ENCODE peak calls at places on chromosomes 13 and 19, in five cellular contexts. One of them, this sample, is unnamed.

GRCh38 chr19:45939792-45940514 is 25.4 kb upstream of the NANOS2 start:
- DNase-seq in cardiac muscle cell: no peak
- DNase-seq in NAMALWA: no peak
- DNase-seq in stimulated activated CD8-positive, alpha-beta memory T cell treated with anti-CD3 and anti-CD28 coated beads, Interleukin-7, amount 100 ng/mL, for 1 hour: no peak
- DNase-seq in esophagus muscularis mucosa: no peak
- DNase-seq in this sample: no peak

GRCh38 chr13:47518530-47518929 is 482.5 kb downstream of the SUCLA2 start:
- DNase-seq in NAMALWA: no peak
- DNase-seq in stimulated activated CD8-positive, alpha-beta memory T cell treated with anti-CD3 and anti-CD28 coated beads, Interleukin-7, amount 100 ng/mL, for 1 hour: no peak
- DNase-seq in cardiac muscle cell: no peak
- DNase-seq in esophagus muscularis mucosa: no peak
- DNase-seq in this sample: no peak

GRCh38 chr13:34025746-34026145 is 207.8 kb downstream of the RFC3 start:
- DNase-seq in stimulated activated CD8-positive, alpha-beta memory T cell treated with anti-CD3 and anti-CD28 coated beads, Interleukin-7, amount 100 ng/mL, for 1 hour: no peak
- DNase-seq in NAMALWA: no peak
- DNase-seq in esophagus muscularis mucosa: no peak
- DNase-seq in cardiac muscle cell: peak
- DNase-seq in this sample: no peak

GRCh38 chr13:32125221-32125621 is 93.6 kb downstream of the FRY start:
- DNase-seq in esophagus muscularis mucosa: no peak
- DNase-seq in NAMALWA: no peak
- DNase-seq in stimulated activated CD8-positive, alpha-beta memory T cell treated with anti-CD3 and anti-CD28 coated beads, Interleukin-7, amount 100 ng/mL, for 1 hour: no peak
- DNase-seq in cardiac muscle cell: peak
- DNase-seq in this sample: no peak

GRCh38 chr19:30160996-30161655 is 211.1 kb upstream of the ZNF536 start:
- DNase-seq in NAMALWA: no peak
- DNase-seq in esophagus muscularis mucosa: peak
- DNase-seq in stimulated activated CD8-positive, alpha-beta memory T cell treated with anti-CD3 and anti-CD28 coated beads, Interleukin-7, amount 100 ng/mL, for 1 hour: no peak
- DNase-seq in cardiac muscle cell: no peak
- DNase-seq in this sample: no peak

GRCh38 chr13:70014337-70014736 is 93.3 kb upstream of the ATXN8OS start:
- DNase-seq in esophagus muscularis mucosa: no peak
- DNase-seq in stimulated activated CD8-positive, alpha-beta memory T cell treated with anti-CD3 and anti-CD28 coated beads, Interleukin-7, amount 100 ng/mL, for 1 hour: no peak
- DNase-seq in cardiac muscle cell: no peak
- DNase-seq in NAMALWA: no peak
- DNase-seq in this sample: no peak

GRCh38 chr13:112442483-112443090 is 66.4 kb downstream of the SPACA7 start:
- DNase-seq in stimulated activated CD8-positive, alpha-beta memory T cell treated with anti-CD3 and anti-CD28 coated beads, Interleukin-7, amount 100 ng/mL, for 1 hour: no peak
- DNase-seq in esophagus muscularis mucosa: peak
- DNase-seq in NAMALWA: no peak
- DNase-seq in cardiac muscle cell: peak
- DNase-seq in this sample: no peak

GRCh38 chr13:99983401-99984133 is 2.0 kb downstream of the ZIC2 start:
- DNase-seq in esophagus muscularis mucosa: peak
- DNase-seq in stimulated activated CD8-positive, alpha-beta memory T cell treated with anti-CD3 and anti-CD28 coated beads, Interleukin-7, amount 100 ng/mL, for 1 hour: no peak
- DNase-seq in NAMALWA: no peak
- DNase-seq in cardiac muscle cell: no peak
- DNase-seq in this sample: no peak

GRCh38 chr19:57249329-57249728 is 8.9 kb downstream of the ZNF805 start:
- DNase-seq in esophagus muscularis mucosa: no peak
- DNase-seq in NAMALWA: no peak
- DNase-seq in cardiac muscle cell: no peak
- DNase-seq in stimulated activated CD8-positive, alpha-beta memory T cell treated with anti-CD3 and anti-CD28 coated beads, Interleukin-7, amount 100 ng/mL, for 1 hour: no peak
- DNase-seq in this sample: no peak

GRCh38 chr13:50156722-50157121 is 141.5 kb downstream of the KCNRG start:
- DNase-seq in stimulated activated CD8-positive, alpha-beta memory T cell treated with anti-CD3 and anti-CD28 coated beads, Interleukin-7, amount 100 ng/mL, for 1 hour: no peak
- DNase-seq in NAMALWA: no peak
- DNase-seq in cardiac muscle cell: peak
- DNase-seq in esophagus muscularis mucosa: no peak
- DNase-seq in this sample: no peak

GRCh38 chr13:41317243-41317642 is 6.2 kb downstream of the NAA16 start:
- DNase-seq in esophagus muscularis mucosa: no peak
- DNase-seq in stimulated activated CD8-positive, alpha-beta memory T cell treated with anti-CD3 and anti-CD28 coated beads, Interleukin-7, amount 100 ng/mL, for 1 hour: no peak
- DNase-seq in cardiac muscle cell: no peak
- DNase-seq in NAMALWA: no peak
- DNase-seq in this sample: no peak

GRCh38 chr13:97107815-97108534 is 113.7 kb upstream of the OXGR1 start:
- DNase-seq in stimulated activated CD8-positive, alpha-beta memory T cell treated with anti-CD3 and anti-CD28 coated beads, Interleukin-7, amount 100 ng/mL, for 1 hour: no peak
- DNase-seq in cardiac muscle cell: peak
- DNase-seq in NAMALWA: no peak
- DNase-seq in esophagus muscularis mucosa: peak
- DNase-seq in this sample: no peak

GRCh38 chr19:33424181-33424580 is 50.7 kb downstream of the CEBPG start:
- DNase-seq in stimulated activated CD8-positive, alpha-beta memory T cell treated with anti-CD3 and anti-CD28 coated beads, Interleukin-7, amount 100 ng/mL, for 1 hour: no peak
- DNase-seq in esophagus muscularis mucosa: no peak
- DNase-seq in cardiac muscle cell: no peak
- DNase-seq in NAMALWA: no peak
- DNase-seq in this sample: no peak

GRCh38 chr19:35033067-35034004 is 3.1 kb downstream of the SCN1B start:
- DNase-seq in NAMALWA: no peak
- DNase-seq in esophagus muscularis mucosa: no peak
- DNase-seq in cardiac muscle cell: no peak
- DNase-seq in stimulated activated CD8-positive, alpha-beta memory T cell treated with anti-CD3 and anti-CD28 coated beads, Interleukin-7, amount 100 ng/mL, for 1 hour: no peak
- DNase-seq in this sample: no peak

GRCh38 chr13:30341815-30342570 is 34.6 kb upstream of the KATNAL1 start:
- DNase-seq in esophagus muscularis mucosa: no peak
- DNase-seq in stimulated activated CD8-positive, alpha-beta memory T cell treated with anti-CD3 and anti-CD28 coated beads, Interleukin-7, amount 100 ng/mL, for 1 hour: no peak
- DNase-seq in NAMALWA: no peak
- DNase-seq in cardiac muscle cell: peak
- DNase-seq in this sample: peak

GRCh38 chr13:99978781-99979452 is 2.7 kb upstream of the ZIC2 start:
- DNase-seq in esophagus muscularis mucosa: no peak
- DNase-seq in stimulated activated CD8-positive, alpha-beta memory T cell treated with anti-CD3 and anti-CD28 coated beads, Interleukin-7, amount 100 ng/mL, for 1 hour: no peak
- DNase-seq in NAMALWA: no peak
- DNase-seq in cardiac muscle cell: no peak
- DNase-seq in this sample: no peak

GRCh38 chr13:79271616-79272015 is 134.4 kb downstream of the RBM26 start:
- DNase-seq in stimulated activated CD8-positive, alpha-beta memory T cell treated with anti-CD3 and anti-CD28 coated beads, Interleukin-7, amount 100 ng/mL, for 1 hour: no peak
- DNase-seq in NAMALWA: no peak
- DNase-seq in cardiac muscle cell: no peak
- DNase-seq in esophagus muscularis mucosa: no peak
- DNase-seq in this sample: no peak

GRCh38 chr19:839146-839872 is 1.5 kb upstream of the PRTN3 start:
- DNase-seq in esophagus muscularis mucosa: no peak
- DNase-seq in stimulated activated CD8-positive, alpha-beta memory T cell treated with anti-CD3 and anti-CD28 coated beads, Interleukin-7, amount 100 ng/mL, for 1 hour: no peak
- DNase-seq in cardiac muscle cell: no peak
- DNase-seq in NAMALWA: no peak
- DNase-seq in this sample: no peak

GRCh38 chr13:44759723-44760360 is 183.7 kb upstream of the TSC22D1 start:
- DNase-seq in NAMALWA: no peak
- DNase-seq in esophagus muscularis mucosa: no peak
- DNase-seq in stimulated activated CD8-positive, alpha-beta memory T cell treated with anti-CD3 and anti-CD28 coated beads, Interleukin-7, amount 100 ng/mL, for 1 hour: no peak
- DNase-seq in cardiac muscle cell: peak
- DNase-seq in this sample: no peak

GRCh38 chr13:112956516-112957294 is 12.3 kb upstream of the MCF2L start:
- DNase-seq in stimulated activated CD8-positive, alpha-beta memory T cell treated with anti-CD3 and anti-CD28 coated beads, Interleukin-7, amount 100 ng/mL, for 1 hour: no peak
- DNase-seq in NAMALWA: no peak
- DNase-seq in cardiac muscle cell: peak
- DNase-seq in esophagus muscularis mucosa: no peak
- DNase-seq in this sample: no peak